ENCODE peak calls at places on chromosomes 16 and 17, in seven cellular contexts. S, W, E, P, B, M and X are unnamed samples.

GRCh38 chr17:80847506-80848230 is 144.0 kb upstream of the CHMP6 start:
- DNase-seq in M (peak; percentile 14), E (no peak), W (no peak), P (no peak), B (no peak), S (no peak), X (no peak)

GRCh38 chr17:3891626-3892094 is 1.2 kb downstream of the CAMKK1 start:
- DNase-seq in P (no peak), B (peak; percentile 35), S (no peak), M (no peak), E (no peak), W (no peak), X (no peak)

GRCh38 chr17:57486978-57487377 is 230.7 kb downstream of the MSI2 start:
- DNase-seq in E (no peak), M (peak; percentile 45), P (no peak), B (no peak), S (no peak), W (no peak), X (no peak)

GRCh38 chr17:78890111-78890897 is 12.7 kb downstream of the CEP295NL start:
- DNase-seq in M (peak; percentile 54), S (no peak), P (no peak), E (no peak), W (no peak), B (no peak), X (no peak)

GRCh38 chr17:55295411-55296170 is 30.8 kb downstream of the HLF start:
- DNase-seq in S (peak; percentile 63), W (peak; percentile 82), P (no peak), B (peak; percentile 37), M (peak; percentile 40), E (peak; percentile 57), X (peak; percentile 57)

GRCh38 chr16:17384473-17384872 is 86.3 kb downstream of the XYLT1 start:
- DNase-seq in W (no peak), P (no peak), B (no peak), M (no peak), S (no peak), E (no peak), X (no peak)

GRCh38 chr16:47970291-47970931 is 185.4 kb downstream of the ABCC12 start:
- DNase-seq in M (no peak), P (no peak), S (peak; percentile 63), B (peak; percentile 46), W (no peak), E (peak; percentile 78), X (peak; percentile 48)

GRCh38 chr16:68740628-68741346 is 3.7 kb downstream of the CDH1 start:
- DNase-seq in B (no peak), W (no peak), M (no peak), S (no peak), E (no peak), P (no peak), X (no peak)

GRCh38 chr17:60303406-60304099 is 88.4 kb downstream of the USP32 start:
- DNase-seq in P (no peak), S (no peak), M (no peak), B (no peak), W (no peak), E (no peak), X (no peak)

GRCh38 chr16:80366023-80366422 is 174.8 kb upstream of the DYNLRB2 start:
- DNase-seq in S (no peak), B (peak; percentile 9), P (no peak), E (peak; percentile 41), W (no peak), M (no peak), X (peak; percentile 41)

GRCh38 chr17:72970794-72971512 is 121.5 kb downstream of the SLC39A11 start:
- DNase-seq in M (no peak), B (no peak), S (no peak), W (no peak), E (no peak), P (no peak), X (no peak)

GRCh38 chr17:60390223-60390622 is 1.7 kb downstream of the USP32 start:
- DNase-seq in E (peak; percentile 74), M (no peak), P (no peak), B (peak; percentile 83), W (no peak), S (peak; percentile 82), X (peak; percentile 38)

GRCh38 chr16:67665598-67665997 is 952 bp downstream of the ENKD1 start:
- DNase-seq in P (no peak), S (no peak), M (no peak), W (no peak), E (no peak), B (no peak), X (no peak)

GRCh38 chr17:82179412-82179811 is 33.2 kb downstream of the CCDC57 start:
- DNase-seq in W (no peak), P (no peak), B (no peak), E (no peak), M (no peak), S (no peak), X (no peak)

GRCh38 chr17:32998893-32999240 is 7.2 kb downstream of the SPACA3 start:
- DNase-seq in P (no peak), E (peak; percentile 10), W (no peak), B (peak; percentile 75), M (no peak), S (peak; percentile 61), X (peak; percentile 27)

GRCh38 chr17:48800626-48801217 is 16.3 kb downstream of the TTLL6 start:
- DNase-seq in E (no peak), W (no peak), S (no peak), P (no peak), M (no peak), B (no peak), X (no peak)

GRCh38 chr16:23435500-23435899 is 17.5 kb downstream of the COG7 start:
- DNase-seq in S (peak; percentile 65), P (peak; percentile 10), E (peak; percentile 28), M (peak; percentile 27), B (peak; percentile 60), W (peak; percentile 51), X (peak; percentile 36)

GRCh38 chr17:30333503-30334240 is at the start of gene TMIGD1:
- DNase-seq in B (no peak), W (no peak), E (no peak), P (no peak), M (no peak), S (no peak), X (no peak)

GRCh38 chr17:45108595-45109521 is 23.5 kb downstream of the PLCD3 start:
- DNase-seq in S (no peak), W (no peak), M (no peak), B (no peak), E (peak; percentile 26), P (no peak), X (no peak)

GRCh38 chr17:30600830-30601494 is 123.8 kb downstream of the GOSR1 start:
- DNase-seq in M (no peak), S (peak; percentile 29), P (no peak), E (peak; percentile 37), W (peak; percentile 74), B (peak; percentile 36), X (peak; percentile 20)

GRCh38 chr17:33028778-33029177 is 37.1 kb downstream of the SPACA3 start:
- DNase-seq in E (no peak), M (no peak), B (no peak), P (no peak), W (no peak), S (no peak), X (no peak)

GRCh38 chr17:18187226-18187625 is 3.6 kb downstream of the ALKBH5 start:
- DNase-seq in B (peak; percentile 12), W (no peak), P (no peak), M (no peak), S (peak; percentile 3), E (peak; percentile 12), X (peak; percentile 34)

GRCh38 chr17:20191066-20191465 is 181.9 kb downstream of the SPECC1 start:
- DNase-seq in W (no peak), M (no peak), E (peak; percentile 87), P (no peak), S (peak; percentile 96), B (peak; percentile 77), X (peak; percentile 95)

GRCh38 chr17:78172284-78173024 is 4.1 kb downstream of the SYNGR2 start:
- DNase-seq in S (no peak), P (no peak), B (peak; percentile 35), W (no peak), M (peak; percentile 69), E (no peak), X (no peak)

GRCh38 chr17:82134101-82134500 is 36.1 kb upstream of the FASN start:
- DNase-seq in B (no peak), W (no peak), P (no peak), E (no peak), M (peak; percentile 84), S (peak; percentile 54), X (no peak)

GRCh38 chr16:10921536-10922327 is 20.5 kb downstream of the DEXI start:
- DNase-seq in M (no peak), S (peak; percentile 43), B (peak; percentile 9), W (no peak), E (no peak), P (no peak), X (peak; percentile 31)

GRCh38 chr17:28575126-28575795 is 1.4 kb downstream of the ALDOC start:
- DNase-seq in W (no peak), M (no peak), S (no peak), P (no peak), B (no peak), E (no peak), X (no peak)

GRCh38 chr17:27353469-27354050 is 59.6 kb downstream of the WSB1 start:
- DNase-seq in P (peak; percentile 65), W (peak; percentile 92), E (peak; percentile 93), B (peak; percentile 97), M (peak; percentile 84), S (peak; percentile 96), X (peak; percentile 94)

GRCh38 chr17:77832180-77832560 is 126.3 kb upstream of the TNRC6C start:
- DNase-seq in P (no peak), S (no peak), W (no peak), M (peak; percentile 3), B (no peak), E (no peak), X (no peak)

GRCh38 chr17:72345536-72345935 is 224.7 kb downstream of the SOX9 start:
- DNase-seq in P (no peak), M (no peak), W (no peak), E (no peak), B (no peak), S (no peak), X (no peak)

GRCh38 chr17:28749516-28750177 is 5.8 kb downstream of the TRAF4 start:
- DNase-seq in S (no peak), M (no peak), B (no peak), E (no peak), W (no peak), P (no peak), X (no peak)

GRCh38 chr17:44915321-44915726 is at the start of gene GFAP:
- DNase-seq in W (no peak), M (no peak), B (no peak), E (no peak), S (no peak), P (no peak), X (no peak)

GRCh38 chr16:82862057-82862456 is 235.3 kb downstream of the CDH13 start:
- DNase-seq in M (no peak), P (no peak), W (no peak), S (no peak), E (no peak), B (no peak), X (no peak)

GRCh38 chr17:27315796-27316465 is 22.0 kb downstream of the WSB1 start:
- DNase-seq in M (peak; percentile 82), B (no peak), S (no peak), W (no peak), P (no peak), E (no peak), X (no peak)

GRCh38 chr17:72465191-72466024 is 344.6 kb downstream of the SOX9 start:
- DNase-seq in B (peak; percentile 99), W (no peak), S (peak; percentile 90), P (no peak), M (no peak), E (peak; percentile 99), X (peak; percentile 95)

GRCh38 chr17:9798724-9799123 is 7.3 kb upstream of the DHRS7C start:
- DNase-seq in P (no peak), W (no peak), S (no peak), E (peak; percentile 43), M (no peak), B (no peak), X (no peak)

GRCh38 chr17:73786286-73786743 is 142.1 kb upstream of the SDK2 start:
- DNase-seq in E (no peak), W (peak; percentile 55), M (no peak), S (no peak), P (no peak), B (no peak), X (peak; percentile 11)

GRCh38 chr17:6392609-6393367 is 42.1 kb downstream of the AIPL1 start:
- DNase-seq in B (no peak), W (no peak), E (peak; percentile 18), S (no peak), M (no peak), P (no peak), X (no peak)